ENCODE peak calls at places on chromosomes 12 and 14, in seven cellular contexts. One of them, this sample, is unnamed.
A peak's percentile ranks its signal among the peaks of the same experiment; 100 is the strongest.

GRCh38 chr12:131077931-131078391 is 124.3 kb downstream of the ADGRD1 start:
- DNase-seq in cardiac muscle cell: no peak
- DNase-seq in cardiac fibroblast: no peak
- DNase-seq in heart right ventricle: peak; percentile 6
- DNase-seq in aorta: peak; percentile 52
- DNase-seq in spleen: no peak
- DNase-seq in IMR-90: no peak
- DNase-seq in this sample: no peak

GRCh38 chr14:94005324-94005723 is 8.2 kb downstream of the CCDC197 start:
- DNase-seq in cardiac muscle cell: no peak
- DNase-seq in cardiac fibroblast: no peak
- DNase-seq in heart right ventricle: no peak
- DNase-seq in aorta: no peak
- DNase-seq in spleen: no peak
- DNase-seq in IMR-90: no peak
- DNase-seq in this sample: no peak

GRCh38 chr14:73789996-73790581 is 61.5 kb upstream of the PTGR2 start:
- DNase-seq in cardiac muscle cell: no peak
- DNase-seq in cardiac fibroblast: peak; percentile 96
- DNase-seq in heart right ventricle: peak; percentile 54
- DNase-seq in aorta: peak; percentile 89
- DNase-seq in spleen: peak; percentile 54
- DNase-seq in IMR-90: peak; percentile 97
- DNase-seq in this sample: peak; percentile 80

GRCh38 chr14:81176224-81176623 is 44.5 kb downstream of the GTF2A1 start:
- DNase-seq in cardiac muscle cell: no peak
- DNase-seq in cardiac fibroblast: no peak
- DNase-seq in heart right ventricle: no peak
- DNase-seq in aorta: no peak
- DNase-seq in spleen: no peak
- DNase-seq in IMR-90: no peak
- DNase-seq in this sample: no peak

GRCh38 chr12:43329381-43329780 is 222.6 kb downstream of the ADAMTS20 start:
- DNase-seq in cardiac muscle cell: no peak
- DNase-seq in cardiac fibroblast: no peak
- DNase-seq in heart right ventricle: no peak
- DNase-seq in aorta: no peak
- DNase-seq in spleen: no peak
- DNase-seq in IMR-90: peak; percentile 12
- DNase-seq in this sample: no peak

GRCh38 chr12:26406813-26407212 is 211.4 kb downstream of the SSPN start:
- DNase-seq in cardiac muscle cell: no peak
- DNase-seq in cardiac fibroblast: no peak
- DNase-seq in heart right ventricle: no peak
- DNase-seq in aorta: no peak
- DNase-seq in spleen: no peak
- DNase-seq in IMR-90: no peak
- DNase-seq in this sample: peak; percentile 8

GRCh38 chr12:85632390-85632789 is 203.8 kb downstream of the RASSF9 start:
- DNase-seq in cardiac muscle cell: no peak
- DNase-seq in cardiac fibroblast: peak; percentile 61
- DNase-seq in heart right ventricle: no peak
- DNase-seq in aorta: no peak
- DNase-seq in spleen: no peak
- DNase-seq in IMR-90: peak; percentile 68
- DNase-seq in this sample: no peak

GRCh38 chr14:63614964-63615363 is 26.7 kb downstream of the WDR89 start:
- DNase-seq in cardiac muscle cell: no peak
- DNase-seq in cardiac fibroblast: peak; percentile 83
- DNase-seq in heart right ventricle: no peak
- DNase-seq in aorta: no peak
- DNase-seq in spleen: no peak
- DNase-seq in IMR-90: peak; percentile 67
- DNase-seq in this sample: no peak

GRCh38 chr12:3073438-3074255 is 3.5 kb upstream of the TSPAN9 start:
- DNase-seq in cardiac muscle cell: peak; percentile 88
- DNase-seq in cardiac fibroblast: peak; percentile 91
- DNase-seq in heart right ventricle: peak; percentile 87
- DNase-seq in aorta: peak; percentile 96
- DNase-seq in spleen: peak; percentile 94
- DNase-seq in IMR-90: peak; percentile 92
- DNase-seq in this sample: peak; percentile 88

GRCh38 chr14:30808576-30808975 is 65.8 kb upstream of the COCH start:
- DNase-seq in cardiac muscle cell: no peak
- DNase-seq in cardiac fibroblast: no peak
- DNase-seq in heart right ventricle: no peak
- DNase-seq in aorta: no peak
- DNase-seq in spleen: no peak
- DNase-seq in IMR-90: no peak
- DNase-seq in this sample: no peak

GRCh38 chr14:33940561-33941011 is 10.3 kb downstream of the EGLN3 start:
- DNase-seq in cardiac muscle cell: no peak
- DNase-seq in cardiac fibroblast: peak; percentile 12
- DNase-seq in heart right ventricle: no peak
- DNase-seq in aorta: no peak
- DNase-seq in spleen: no peak
- DNase-seq in IMR-90: no peak
- DNase-seq in this sample: no peak

GRCh38 chr12:17030338-17030737 is 424.4 kb upstream of the LMO3 start:
- DNase-seq in cardiac muscle cell: no peak
- DNase-seq in cardiac fibroblast: no peak
- DNase-seq in heart right ventricle: no peak
- DNase-seq in aorta: no peak
- DNase-seq in spleen: no peak
- DNase-seq in IMR-90: no peak
- DNase-seq in this sample: no peak

GRCh38 chr14:66624319-66624937 is 116.5 kb downstream of the GPHN start:
- DNase-seq in cardiac muscle cell: peak; percentile 59
- DNase-seq in cardiac fibroblast: peak; percentile 85
- DNase-seq in heart right ventricle: peak; percentile 36
- DNase-seq in aorta: no peak
- DNase-seq in spleen: no peak
- DNase-seq in IMR-90: peak; percentile 69
- DNase-seq in this sample: no peak

GRCh38 chr14:64683264-64683663 is 21.0 kb upstream of the PLEKHG3 start:
- DNase-seq in cardiac muscle cell: no peak
- DNase-seq in cardiac fibroblast: no peak
- DNase-seq in heart right ventricle: no peak
- DNase-seq in aorta: no peak
- DNase-seq in spleen: no peak
- DNase-seq in IMR-90: no peak
- DNase-seq in this sample: peak; percentile 92

GRCh38 chr12:6608592-6609311 is 1.6 kb upstream of the CHD4 start:
- DNase-seq in cardiac muscle cell: no peak
- DNase-seq in cardiac fibroblast: peak; percentile 49
- DNase-seq in heart right ventricle: no peak
- DNase-seq in aorta: no peak
- DNase-seq in spleen: peak; percentile 83
- DNase-seq in IMR-90: no peak
- DNase-seq in this sample: no peak

DNA sequence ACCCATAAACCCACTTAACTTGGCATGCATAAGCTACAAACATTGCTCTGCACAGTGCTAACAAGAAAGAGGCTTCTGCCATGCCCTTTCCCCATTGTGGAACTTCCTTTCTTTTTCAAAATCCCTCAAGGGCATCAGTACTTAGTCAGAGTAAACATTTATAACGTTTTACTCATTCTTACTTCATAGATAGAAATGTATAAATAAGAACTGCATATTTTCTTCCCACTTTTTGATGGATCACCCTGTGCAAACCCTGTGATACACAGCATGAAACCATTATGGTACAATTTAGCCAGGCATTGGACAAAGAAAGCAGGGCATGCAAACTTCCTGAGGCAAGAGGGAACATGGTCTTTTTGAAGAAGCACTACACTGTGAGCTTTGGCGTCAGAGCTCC is 113.8 kb upstream of the FOXG1 start:
- DNase-seq in cardiac muscle cell: no peak
- DNase-seq in cardiac fibroblast: peak; percentile 34
- DNase-seq in heart right ventricle: no peak
- DNase-seq in aorta: no peak
- DNase-seq in spleen: no peak
- DNase-seq in IMR-90: peak; percentile 20
- DNase-seq in this sample: no peak
- H3K4me3 ChIP-seq in cardiac muscle cell: no peak overlapping the region
- H3K4me3 ChIP-seq in cardiac fibroblast: no peak overlapping the region
- H3K4me3 ChIP-seq in heart right ventricle: no peak overlapping the region
- H3K4me3 ChIP-seq in aorta: no peak overlapping the region
- H3K4me3 ChIP-seq in spleen: no peak overlapping the region
- H3K4me3 ChIP-seq in IMR-90: no peak overlapping the region
- H3K4me3 ChIP-seq in this sample: no peak overlapping the region

GRCh38 chr12:116650062-116650461 is 87.8 kb downstream of the SPRING1 start:
- DNase-seq in cardiac muscle cell: no peak
- DNase-seq in cardiac fibroblast: peak; percentile 35
- DNase-seq in heart right ventricle: no peak
- DNase-seq in aorta: no peak
- DNase-seq in spleen: no peak
- DNase-seq in IMR-90: no peak
- DNase-seq in this sample: no peak
- H3K4me3 ChIP-seq in cardiac muscle cell: no peak overlapping the region
- H3K4me3 ChIP-seq in cardiac fibroblast: no peak overlapping the region
- H3K4me3 ChIP-seq in heart right ventricle: no peak overlapping the region
- H3K4me3 ChIP-seq in aorta: no peak overlapping the region
- H3K4me3 ChIP-seq in spleen: no peak overlapping the region
- H3K4me3 ChIP-seq in IMR-90: no peak overlapping the region
- H3K4me3 ChIP-seq in this sample: no peak overlapping the region

DNA sequence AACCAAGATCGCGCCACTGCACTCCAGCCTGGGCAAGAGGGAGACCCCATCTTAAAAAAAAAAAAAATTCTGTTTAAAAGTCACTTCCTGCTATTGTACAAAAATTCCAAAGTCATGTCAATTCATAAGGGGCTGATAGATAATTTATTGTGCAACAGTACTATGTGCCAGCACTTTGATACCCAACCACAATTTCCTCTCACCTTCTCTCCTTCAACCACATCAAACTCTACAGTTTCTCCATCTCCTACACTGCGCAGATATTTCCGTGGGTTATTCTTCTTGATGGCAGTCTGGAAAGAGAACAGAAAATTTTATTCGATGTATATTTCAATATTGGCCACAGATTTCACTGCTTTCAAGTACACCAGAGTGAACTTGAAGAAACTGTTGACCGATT is 7.6 kb downstream of the YBX3 start:
- DNase-seq in cardiac muscle cell: no peak
- DNase-seq in cardiac fibroblast: no peak
- DNase-seq in heart right ventricle: no peak
- DNase-seq in aorta: no peak
- DNase-seq in spleen: no peak
- DNase-seq in IMR-90: no peak
- DNase-seq in this sample: no peak
- H3K4me3 ChIP-seq in cardiac muscle cell: no peak overlapping the region
- H3K4me3 ChIP-seq in cardiac fibroblast: no peak overlapping the region
- H3K4me3 ChIP-seq in heart right ventricle: no peak overlapping the region
- H3K4me3 ChIP-seq in aorta: no peak overlapping the region
- H3K4me3 ChIP-seq in spleen: no peak overlapping the region
- H3K4me3 ChIP-seq in IMR-90: no peak overlapping the region
- H3K4me3 ChIP-seq in this sample: no peak overlapping the region

DNA sequence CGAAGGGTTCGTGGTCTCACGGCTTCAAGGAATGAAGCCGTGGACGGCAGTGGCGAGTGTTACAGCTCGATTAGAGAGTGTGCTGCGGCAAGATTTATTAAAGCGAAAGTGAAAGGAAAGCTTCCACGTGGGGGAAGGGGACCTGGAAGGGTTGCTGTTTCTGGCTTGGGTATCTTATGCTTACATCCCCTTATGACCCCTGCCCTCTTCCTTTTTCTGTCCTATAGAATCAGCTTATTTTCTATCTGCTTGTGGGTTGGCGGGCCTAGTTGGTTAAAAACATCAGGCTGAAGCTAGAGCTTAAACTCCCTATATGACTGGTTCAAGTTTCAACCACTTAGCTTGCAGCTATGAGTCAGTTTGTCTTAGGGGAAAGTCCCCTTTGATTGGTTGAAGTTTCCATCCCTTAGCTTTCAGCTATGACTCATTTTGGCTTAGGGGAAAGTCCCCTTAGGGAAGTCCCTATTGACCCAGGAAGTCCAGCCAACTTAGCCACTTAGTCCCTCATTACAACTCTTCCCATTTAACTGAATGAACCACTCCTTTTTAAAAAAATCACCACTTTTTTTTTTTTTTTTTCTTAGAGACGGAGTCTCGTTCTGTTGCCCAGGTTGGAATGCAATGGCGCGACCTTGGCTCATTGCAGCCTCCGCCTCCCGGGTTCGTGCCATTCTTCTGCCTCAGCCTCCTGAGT is 1494.7 kb upstream of the TMEM132C start:
- DNase-seq in cardiac muscle cell: no peak
- DNase-seq in cardiac fibroblast: no peak
- DNase-seq in heart right ventricle: no peak
- DNase-seq in aorta: no peak
- DNase-seq in spleen: no peak
- DNase-seq in IMR-90: peak; percentile 2
- DNase-seq in this sample: no peak
- H3K4me3 ChIP-seq in cardiac muscle cell: no peak overlapping the region
- H3K4me3 ChIP-seq in cardiac fibroblast: no peak overlapping the region
- H3K4me3 ChIP-seq in heart right ventricle: no peak overlapping the region
- H3K4me3 ChIP-seq in aorta: no peak overlapping the region
- H3K4me3 ChIP-seq in spleen: peak overlapping the region; percentile 14
- H3K4me3 ChIP-seq in IMR-90: no peak overlapping the region
- H3K4me3 ChIP-seq in this sample: no peak overlapping the region

DNA sequence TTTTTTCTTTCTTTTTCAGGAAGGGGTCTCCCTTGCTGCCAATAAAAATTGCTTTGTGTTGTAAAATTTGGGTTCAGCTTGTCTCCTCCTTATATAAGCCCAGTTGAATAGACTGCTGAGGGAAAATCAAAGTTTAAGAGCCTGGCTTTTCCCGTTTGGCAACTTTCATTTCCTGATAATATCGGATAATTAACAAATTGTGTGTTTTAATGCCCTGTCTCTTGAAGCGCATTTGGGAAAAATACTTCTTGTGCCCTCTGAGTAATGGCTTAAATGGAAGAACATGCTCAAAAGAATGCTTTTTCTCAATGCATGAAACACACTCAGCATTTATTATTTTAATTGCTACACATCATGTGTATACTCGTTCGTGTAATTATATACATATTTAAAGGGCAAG is 198.0 kb upstream of the DCN start:
- DNase-seq in cardiac muscle cell: no peak
- DNase-seq in cardiac fibroblast: no peak
- DNase-seq in heart right ventricle: no peak
- DNase-seq in aorta: no peak
- DNase-seq in spleen: no peak
- DNase-seq in IMR-90: no peak
- DNase-seq in this sample: no peak
- H3K4me3 ChIP-seq in cardiac muscle cell: peak overlapping the region; percentile 58
- H3K4me3 ChIP-seq in cardiac fibroblast: no peak overlapping the region
- H3K4me3 ChIP-seq in heart right ventricle: peak overlapping the region; percentile 50
- H3K4me3 ChIP-seq in aorta: no peak overlapping the region
- H3K4me3 ChIP-seq in spleen: no peak overlapping the region
- H3K4me3 ChIP-seq in IMR-90: no peak overlapping the region
- H3K4me3 ChIP-seq in this sample: peak overlapping the region; percentile 62

This sample was measured in dorsolateral prefrontal cortex.